ENCODE peak calls at places on chromosomes 13 and 19, in ten cellular contexts. D, Z, C, N, S, I, H, B, R and X are unnamed samples.

GRCh38 chr13:52845334-52845761 is 3.1 kb downstream of the PCDH8 start:
- DNase-seq in D (no peak), Z (no peak), C (no peak), N (no peak), S (no peak), I (no peak), H (no peak), B (no peak), R (no peak), X (no peak)

GRCh38 chr19:34184880-34185491 is 12.7 kb downstream of the LSM14A start:
- DNase-seq in D (no peak), Z (no peak), C (no peak), N (no peak), S (no peak), I (no peak), H (no peak), B (no peak), R (no peak), X (no peak)

GRCh38 chr13:29131881-29132668 is 311.9 kb downstream of the MTUS2 start:
- DNase-seq in D (no peak), Z (no peak), C (no peak), N (no peak), S (no peak), I (no peak), H (no peak), B (no peak), R (no peak), X (no peak)

GRCh38 chr13:75687145-75687763 is 51.1 kb downstream of the LMO7 start:
- DNase-seq in D (no peak), Z (no peak), C (no peak), N (no peak), S (no peak), I (peak; percentile 55), H (no peak), B (no peak), R (no peak), X (no peak)

GRCh38 chr19:16889883-16890460 is 1.2 kb downstream of the F2RL3 start:
- DNase-seq in D (no peak), Z (no peak), C (no peak), N (no peak), S (no peak), I (no peak), H (no peak), B (no peak), R (no peak), X (no peak)

GRCh38 chr19:41226053-41226873 is 7.2 kb downstream of the AXL start:
- DNase-seq in D (peak; percentile 92), Z (no peak), C (peak; percentile 11), N (no peak), S (peak; percentile 92), I (peak; percentile 97), H (peak; percentile 97), B (peak; percentile 77), R (peak; percentile 37), X (no peak)

GRCh38 chr19:3234800-3235199 is 10.3 kb downstream of the CELF5 start:
- DNase-seq in D (no peak), Z (no peak), C (no peak), N (no peak), S (no peak), I (no peak), H (no peak), B (no peak), R (peak; percentile 58), X (no peak)

GRCh38 chr19:8046569-8047165 is 5.9 kb upstream of the CCL25 start:
- DNase-seq in D (no peak), Z (no peak), C (no peak), N (no peak), S (no peak), I (no peak), H (no peak), B (no peak), R (no peak), X (no peak)

GRCh38 chr13:30810261-30810701 is 74.9 kb downstream of the ALOX5AP start:
- DNase-seq in D (no peak), Z (no peak), C (no peak), N (no peak), S (no peak), I (peak; percentile 91), H (no peak), B (no peak), R (no peak), X (no peak)

GRCh38 chr19:39825093-39825463 is 8.9 kb downstream of the DYRK1B start:
- DNase-seq in D (no peak), Z (no peak), C (no peak), N (no peak), S (no peak), I (no peak), H (no peak), B (no peak), R (no peak), X (no peak)

GRCh38 chr19:1315470-1316166 is 29.9 kb downstream of the EFNA2 start:
- DNase-seq in D (no peak), Z (no peak), C (no peak), N (peak; percentile 78), S (no peak), I (peak; percentile 50), H (no peak), B (no peak), R (no peak), X (no peak)

GRCh38 chr19:8145969-8146368 is 3.4 kb downstream of the FBN3 start:
- DNase-seq in D (no peak), Z (no peak), C (no peak), N (no peak), S (no peak), I (no peak), H (no peak), B (no peak), R (no peak), X (no peak)

GRCh38 chr13:97346561-97347254 is 87.3 kb upstream of the RAP2A start:
- DNase-seq in D (no peak), Z (no peak), C (no peak), N (no peak), S (no peak), I (no peak), H (no peak), B (no peak), R (no peak), X (no peak)

GRCh38 chr19:10916602-10917001 is 11.8 kb downstream of the YIPF2 start:
- DNase-seq in D (no peak), Z (no peak), C (no peak), N (no peak), S (no peak), I (no peak), H (no peak), B (no peak), R (no peak), X (no peak)

GRCh38 chr13:27535546-27535945 is 84.8 kb downstream of the LNX2 start:
- DNase-seq in D (no peak), Z (no peak), C (no peak), N (no peak), S (no peak), I (no peak), H (no peak), B (no peak), R (no peak), X (no peak)

GRCh38 chr13:19596960-19597361 is 35.6 kb upstream of the TPTE2 start:
- DNase-seq in D (no peak), Z (no peak), C (no peak), N (no peak), S (peak; percentile 46), I (peak; percentile 64), H (no peak), B (no peak), R (no peak), X (no peak)

GRCh38 chr13:114124921-114125320 is 7.5 kb downstream of the RASA3 start:
- DNase-seq in D (no peak), Z (no peak), C (peak; percentile 61), N (no peak), S (no peak), I (peak; percentile 68), H (no peak), B (peak; percentile 88), R (no peak), X (no peak)